ENCODE peak calls at places on chromosomes 6 and 20, in four cellular contexts. L is H9, X is Panc1, I is IMR-90. T is an unnamed sample.

GRCh38 chr20:64214952-64215351 is 40.6 kb upstream of the PCMTD2 start:
- DNase-seq in L (no peak), X (no peak), I (no peak), T (no peak)

GRCh38 chr6:90286884-90287488 is 9.7 kb downstream of the BACH2 start:
- DNase-seq in L (peak), X (no peak), I (peak), T (no peak)

GRCh38 chr6:128415387-128415786 is 105.0 kb downstream of the PTPRK start:
- DNase-seq in L (no peak), X (no peak), I (no peak), T (no peak)

GRCh38 chr6:107618672-107619071 is 128.8 kb downstream of the SOBP start:
- DNase-seq in L (no peak), X (no peak), I (no peak), T (no peak)

GRCh38 chr6:128569737-128570438 is 49.5 kb upstream of the PTPRK start:
- DNase-seq in L (no peak), X (peak), I (peak), T (no peak)

GRCh38 chr6:100344321-100344720 is 120.4 kb downstream of the SIM1 start:
- DNase-seq in L (no peak), X (no peak), I (no peak), T (no peak)

GRCh38 chr6:88476388-88476787 is 310.2 kb upstream of the CNR1 start:
- DNase-seq in L (no peak), X (no peak), I (no peak), T (no peak)

GRCh38 chr6:107812370-107812769 is 11.7 kb downstream of the SCML4 start:
- DNase-seq in L (no peak), X (no peak), I (no peak), T (no peak)

GRCh38 chr20:3687655-3688054 is 5.8 kb upstream of the ADAM33 start:
- DNase-seq in L (no peak), X (no peak), I (peak), T (no peak)

GRCh38 chr6:39350723-39351505 is 28.4 kb upstream of the KCNK16 start:
- DNase-seq in L (no peak), X (no peak), I (no peak), T (no peak)

GRCh38 chr6:139973602-139974373 is 599.3 kb upstream of the CITED2 start:
- DNase-seq in L (no peak), X (no peak), I (peak), T (no peak)

GRCh38 chr20:35991142-35991771 is 22.9 kb downstream of the CNBD2 start:
- DNase-seq in L (no peak), X (no peak), I (peak), T (no peak)

GRCh38 chr6:42781811-42782688 is at the start of gene BICRAL:
- DNase-seq in L (peak), X (no peak), I (peak), T (no peak)

GRCh38 chr6:90885611-90886056 is 298.8 kb upstream of the MAP3K7 start:
- DNase-seq in L (no peak), X (no peak), I (no peak), T (no peak)

GRCh38 chr6:159815410-159815809 is 15.3 kb downstream of the PNLDC1 start:
- DNase-seq in L (no peak), X (no peak), I (no peak), T (no peak)

GRCh38 chr6:30885999-30886896 is 1.9 kb downstream of the DDR1 start:
- DNase-seq in L (peak), X (no peak), I (peak), T (no peak)

GRCh38 chr20:44720994-44721784 is 6.0 kb downstream of the CCN5 start:
- DNase-seq in L (no peak), X (peak), I (peak), T (no peak)

GRCh38 chr6:7673063-7673536 is 52.8 kb upstream of the BMP6 start:
- DNase-seq in L (peak), X (no peak), I (peak), T (no peak)

GRCh38 chr6:141203902-141204575 is 928.7 kb upstream of the GJE1 start:
- DNase-seq in L (no peak), X (no peak), I (peak), T (no peak)

GRCh38 chr6:169800668-169801395 is 49.4 kb downstream of the ERMARD start:
- DNase-seq in L (peak), X (peak), I (peak), T (no peak)

GRCh38 chr6:188821-189655 is 103.2 kb upstream of the DUSP22 start:
- DNase-seq in L (peak), X (peak), I (peak), T (peak)

GRCh38 chr6:110898111-110898510 is 23.5 kb downstream of the AMD1 start:
- DNase-seq in L (no peak), X (no peak), I (no peak), T (no peak)

GRCh38 chr6:125746731-125747588 is 2.5 kb upstream of the HEY2 start:
- DNase-seq in L (peak), X (no peak), I (peak), T (no peak)

GRCh38 chr6:36104836-36105235 is 25.5 kb upstream of the MAPK13 start:
- DNase-seq in L (no peak), X (no peak), I (peak), T (no peak)

GRCh38 chr6:139500977-139501376 is 126.5 kb upstream of the CITED2 start:
- DNase-seq in L (no peak), X (no peak), I (peak), T (no peak)

GRCh38 chr6:119620846-119621570 is 271.4 kb upstream of the MAN1A1 start:
- DNase-seq in L (no peak), X (no peak), I (peak), T (no peak)

GRCh38 chr20:37897008-37897548 is 5.8 kb upstream of the VSTM2L start:
- DNase-seq in L (peak), X (no peak), I (no peak), T (no peak)

GRCh38 chr20:61932199-61932592 is 133.5 kb downstream of the TAF4 start:
- DNase-seq in L (no peak), X (no peak), I (no peak), T (no peak)

GRCh38 chr20:17226410-17227198 is at the start of gene PCSK2:
- DNase-seq in L (peak), X (no peak), I (peak), T (no peak)

GRCh38 chr6:15547379-15547778 is 115.4 kb downstream of the DTNBP1 start:
- DNase-seq in L (no peak), X (no peak), I (peak), T (no peak)

GRCh38 chr6:111230351-111231077 is 143.2 kb downstream of the SLC16A10 start:
- DNase-seq in L (no peak), X (no peak), I (peak), T (no peak)

GRCh38 chr6:39035689-39036088 is 12.9 kb upstream of the GLP1R start:
- DNase-seq in L (no peak), X (no peak), I (no peak), T (no peak)

GRCh38 chr6:28794175-28795002 is 129.4 kb downstream of the TRIM27 start:
- DNase-seq in L (peak), X (no peak), I (peak), T (no peak)
- TF ChIP-seq CTCF in L (no peak), X (no peak), I (no peak), T (no peak)

GRCh38 chr20:1446536-1446935 is 20.1 kb downstream of the NSFL1C start:
- DNase-seq in L (no peak), X (no peak), I (no peak), T (no peak)

GRCh38 chr20:1440024-1440423 is 26.6 kb downstream of the NSFL1C start:
- DNase-seq in L (peak), X (no peak), I (peak), T (no peak)

GRCh38 chr20:1442304-1442703 is 24.3 kb downstream of the NSFL1C start:
- DNase-seq in L (no peak), X (no peak), I (no peak), T (no peak)

GRCh38 chr20:1441133-1441532 is 25.5 kb downstream of the NSFL1C start:
- DNase-seq in L (no peak), X (no peak), I (no peak), T (no peak)

GRCh38 chr20:1443085-1443484 is 23.6 kb downstream of the NSFL1C start:
- DNase-seq in L (no peak), X (no peak), I (no peak), T (no peak)
- H3K27ac ChIP-seq in L (no peak), X (no peak), I (no peak), T (no peak)

GRCh38 chr6:130459316-130459715 is 93.5 kb downstream of the TMEM200A start:
- DNase-seq in L (no peak), X (no peak), I (no peak), T (no peak)

GRCh38 chr6:130452336-130452735 is 86.5 kb downstream of the TMEM200A start:
- DNase-seq in L (no peak), X (no peak), I (no peak), T (no peak)

GRCh38 chr6:130453230-130453629 is 87.4 kb downstream of the TMEM200A start:
- DNase-seq in L (no peak), X (no peak), I (peak), T (no peak)

GRCh38 chr6:130460934-130461333 is 95.1 kb downstream of the TMEM200A start:
- DNase-seq in L (no peak), X (no peak), I (no peak), T (no peak)

DNA sequence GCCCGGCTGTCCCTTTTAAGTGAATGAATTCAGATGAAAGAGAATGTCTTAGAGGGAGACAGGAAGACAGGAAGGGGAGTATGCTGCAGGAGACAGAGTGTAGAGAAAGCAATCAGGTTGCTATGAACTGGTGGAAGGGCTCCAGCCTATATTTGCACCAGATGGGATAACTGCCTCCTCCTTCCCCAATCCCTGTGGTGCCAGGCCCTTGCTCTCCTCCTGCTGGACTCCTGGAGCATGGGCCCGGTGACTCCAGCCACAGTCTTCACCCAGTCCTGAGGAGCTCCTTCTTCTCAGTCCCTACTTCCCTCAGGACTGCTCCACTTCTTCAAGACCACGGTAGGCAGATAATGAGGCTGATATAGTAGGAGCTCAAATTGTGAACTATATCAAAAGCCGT is 91.8 kb downstream of the TMEM200A start:
- DNase-seq in L (peak), X (no peak), I (no peak), T (no peak)
- TF ChIP-seq CTCF in L (no peak), X (no peak), I (no peak), T (no peak)

GRCh38 chr6:131033631-131034030 is 29.4 kb downstream of the EPB41L2 start:
- DNase-seq in L (no peak), X (no peak), I (no peak), T (no peak)

GRCh38 chr6:131036143-131036542 is 26.9 kb downstream of the EPB41L2 start:
- DNase-seq in L (no peak), X (no peak), I (no peak), T (no peak)

GRCh38 chr6:131037194-131037897 is 25.7 kb downstream of the EPB41L2 start:
- DNase-seq in L (no peak), X (no peak), I (no peak), T (no peak)

GRCh38 chr6:131036616-131037015 is 26.4 kb downstream of the EPB41L2 start:
- DNase-seq in L (no peak), X (no peak), I (no peak), T (no peak)

DNA sequence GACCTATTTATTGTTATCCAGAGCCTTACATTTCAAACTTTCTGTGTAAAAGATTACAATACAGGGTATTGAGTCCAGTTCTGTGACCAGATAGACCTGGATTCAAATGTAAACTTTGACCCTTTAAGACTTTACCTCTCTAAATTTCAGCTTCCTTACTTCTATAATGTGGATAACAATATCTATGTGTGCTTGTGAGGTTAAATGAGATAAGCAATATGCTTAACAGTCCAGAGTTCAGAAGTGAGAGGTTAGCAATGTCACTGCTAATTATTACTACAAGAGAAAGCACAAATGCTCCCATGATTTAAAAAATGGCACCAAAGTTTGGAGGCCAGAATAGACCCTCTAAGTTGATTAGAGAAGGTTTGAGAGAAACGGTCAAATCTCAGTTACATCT is 27.5 kb downstream of the EPB41L2 start:
- DNase-seq in L (no peak), X (no peak), I (no peak), T (no peak)
- H3K27ac ChIP-seq in L (no peak), X (peak), I (no peak), T (no peak)

DNA sequence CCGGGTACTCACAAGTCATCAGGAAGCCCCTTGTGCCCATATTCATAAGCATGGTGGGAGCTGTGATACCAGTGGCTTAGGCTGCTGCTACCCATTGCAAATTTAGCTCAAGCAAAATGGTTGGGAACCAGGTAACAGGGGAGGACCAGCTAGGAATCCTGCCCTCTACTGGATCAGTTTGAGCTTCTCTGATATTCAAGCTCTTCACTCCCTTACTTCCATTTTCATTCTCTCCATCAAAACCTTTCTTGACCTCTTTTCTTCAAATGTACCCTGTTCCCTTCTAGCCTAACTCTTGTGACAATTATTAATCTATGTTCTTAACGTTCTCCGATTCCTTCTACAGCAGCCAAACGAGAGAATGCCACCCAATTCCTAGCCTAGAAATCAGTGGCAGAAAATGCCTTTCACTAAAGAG is 9.7 kb downstream of the NOL7 start:
- DNase-seq in L (peak), X (peak), I (peak), T (no peak)
- TF ChIP-seq CTCF in L (peak), X (peak), I (peak), T (peak)

GRCh38 chr6:40796280-40797223 is 209.4 kb upstream of the LRFN2 start:
- DNase-seq in L (no peak), X (no peak), I (no peak), T (no peak)

GRCh38 chr6:40798069-40798770 is 211.1 kb upstream of the LRFN2 start:
- DNase-seq in L (peak), X (no peak), I (no peak), T (no peak)

GRCh38 chr6:40802481-40802880 is 215.3 kb upstream of the LRFN2 start:
- DNase-seq in L (no peak), X (no peak), I (no peak), T (no peak)

GRCh38 chr6:40803897-40804702 is 216.9 kb upstream of the LRFN2 start:
- DNase-seq in L (no peak), X (no peak), I (no peak), T (no peak)

GRCh38 chr6:40799296-40800020 is 212.3 kb upstream of the LRFN2 start:
- DNase-seq in L (no peak), X (no peak), I (no peak), T (no peak)
- H3K27ac ChIP-seq in L (no peak), X (no peak), I (no peak), T (no peak)

GRCh38 chr6:12149944-12150510 is 137.9 kb downstream of the HIVEP1 start:
- DNase-seq in L (no peak), X (no peak), I (no peak), T (no peak)
- TF ChIP-seq CTCF in L (no peak), X (no peak), I (no peak), T (no peak)